ENCODE peak calls at places on chromosomes 2 and 18, in five cellular contexts. E is fibroblast of pulmonary artery, Y is pancreas, S is psoas muscle, A is endodermal cell. K is an unnamed sample.

GRCh38 chr2:145012214-145012670 is 492.3 kb upstream of the ZEB2 start:
- DNase-seq in E (peak; percentile 75), Y (no peak), S (no peak), A (no peak), K (no peak)

GRCh38 chr18:53817976-53818950 is 406.2 kb downstream of the MBD2 start:
- DNase-seq in E (no peak), Y (no peak), S (no peak), A (no peak), K (no peak)

GRCh38 chr18:7789853-7790552 is 222.9 kb downstream of the PTPRM start:
- DNase-seq in E (peak; percentile 64), Y (no peak), S (no peak), A (peak; percentile 83), K (no peak)

GRCh38 chr2:227908266-227909054 is 37.0 kb downstream of the DAW1 start:
- DNase-seq in E (peak; percentile 50), Y (no peak), S (no peak), A (no peak), K (no peak)

GRCh38 chr18:24397694-24398365 is at the start of gene OSBPL1A:
- DNase-seq in E (peak; percentile 94), Y (peak; percentile 96), S (peak; percentile 93), A (peak; percentile 99), K (peak; percentile 80)

GRCh38 chr2:9708683-9709538 is 78.1 kb upstream of the YWHAQ start:
- DNase-seq in E (no peak), Y (no peak), S (no peak), A (no peak), K (no peak)

GRCh38 chr2:230907361-230908093 is 17.5 kb downstream of the GPR55 start:
- DNase-seq in E (no peak), Y (no peak), S (no peak), A (peak; percentile 31), K (no peak)

GRCh38 chr2:207107551-207107950 is 58.2 kb downstream of the KLF7 start:
- DNase-seq in E (no peak), Y (no peak), S (peak; percentile 46), A (no peak), K (no peak)

GRCh38 chr2:46863895-46864294 is 51.7 kb downstream of the MCFD2 start:
- DNase-seq in E (no peak), Y (no peak), S (no peak), A (no peak), K (no peak)

GRCh38 chr2:26970928-26971627 is 641 bp downstream of the MAPRE3 start:
- DNase-seq in E (peak; percentile 46), Y (no peak), S (no peak), A (peak; percentile 76), K (no peak)

GRCh38 chr2:189327879-189328351 is 113.4 kb upstream of the WDR75 start:
- DNase-seq in E (peak; percentile 88), Y (no peak), S (no peak), A (no peak), K (no peak)
- H3K4me3 ChIP-seq in E (no peak overlapping the region), Y (no peak overlapping the region), S (no peak overlapping the region), A (no peak overlapping the region), K (no peak overlapping the region)

GRCh38 chr2:67234443-67234842 is 162.7 kb upstream of the ETAA1 start:
- DNase-seq in E (peak; percentile 69), Y (peak; percentile 38), S (no peak), A (peak; percentile 63), K (no peak)
- TF ChIP-seq CTCF in E (peak; percentile 72), Y (peak; percentile 42), S (no peak), A (peak; percentile 80), K (no peak)

GRCh38 chr2:49033394-49033793 is 120.9 kb downstream of the FSHR start:
- DNase-seq in E (no peak), Y (no peak), S (no peak), A (no peak), K (no peak)
- H3K4me3 ChIP-seq in E (no peak overlapping the region), Y (no peak overlapping the region), S (no peak overlapping the region), A (no peak overlapping the region), K (no peak overlapping the region)

DNA sequence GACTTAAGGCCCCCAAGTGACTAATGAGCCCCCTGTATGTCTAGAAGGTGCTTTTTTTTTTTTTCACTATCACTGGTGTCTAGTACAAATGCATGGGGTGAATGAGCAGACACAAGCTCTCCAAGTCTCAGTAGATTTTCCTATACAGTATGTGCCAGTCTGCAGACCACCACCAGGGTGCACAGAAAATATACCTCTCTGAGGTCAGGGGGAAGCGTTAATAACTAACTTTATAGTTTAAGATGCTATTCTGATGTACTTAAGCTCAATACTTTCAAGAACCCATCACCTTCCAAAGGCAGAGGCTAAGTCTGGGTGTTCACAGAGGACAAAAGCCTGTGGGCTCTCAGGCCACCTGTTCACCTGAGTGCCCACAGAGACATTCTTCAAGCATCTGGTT is 534.8 kb downstream of the TNS1 start:
- DNase-seq in E (no peak), Y (no peak), S (no peak), A (no peak), K (no peak)
- TF ChIP-seq CTCF in E (no peak), Y (no peak), S (no peak), A (peak; percentile 63), K (no peak)

DNA sequence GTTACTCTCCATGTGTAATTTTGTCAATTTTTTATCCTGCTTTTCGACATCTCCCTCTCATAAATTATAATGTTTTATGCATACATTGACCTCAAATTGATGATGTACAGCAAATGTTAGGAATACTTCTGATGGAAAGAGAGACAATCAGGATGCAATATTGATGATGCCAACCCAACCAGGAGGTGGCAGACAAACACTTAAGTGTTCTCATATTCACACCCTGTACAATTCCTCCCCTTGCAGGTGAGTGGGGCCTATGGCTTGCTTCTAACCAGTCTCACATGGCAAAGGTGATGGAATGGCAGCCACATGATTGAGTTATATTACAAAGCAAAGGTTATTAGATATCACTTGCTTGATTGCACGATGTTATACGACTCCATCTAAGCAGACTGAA is 594.3 kb upstream of the REG3G start:
- DNase-seq in E (no peak), Y (peak; percentile 10), S (no peak), A (no peak), K (no peak)
- H3K4me3 ChIP-seq in E (no peak overlapping the region), Y (no peak overlapping the region), S (no peak overlapping the region), A (no peak overlapping the region), K (no peak overlapping the region)

DNA sequence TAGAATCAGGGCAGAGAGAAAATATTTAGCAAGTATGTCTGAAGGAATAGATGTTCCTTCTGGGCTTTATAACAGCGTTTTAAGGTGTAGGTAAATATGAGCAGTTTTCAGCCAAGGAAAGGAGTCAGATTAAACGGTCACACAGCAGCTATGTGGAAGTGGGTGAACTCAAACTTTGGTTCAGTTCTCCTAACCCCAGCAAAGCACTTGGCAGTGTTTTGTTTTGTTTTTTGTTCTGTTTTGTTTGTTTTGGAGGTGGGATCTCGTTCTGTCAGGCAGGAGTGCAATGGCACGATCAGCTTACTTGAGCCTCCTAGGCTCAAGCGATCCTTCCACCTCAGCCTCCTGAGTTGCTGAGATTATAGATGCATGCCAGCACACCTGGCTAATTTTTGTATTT is 24.6 kb downstream of the TANC1 start:
- DNase-seq in E (no peak), Y (no peak), S (no peak), A (no peak), K (no peak)
- TF ChIP-seq CTCF in E (no peak), Y (no peak), S (no peak), A (no peak), K (no peak)

DNA sequence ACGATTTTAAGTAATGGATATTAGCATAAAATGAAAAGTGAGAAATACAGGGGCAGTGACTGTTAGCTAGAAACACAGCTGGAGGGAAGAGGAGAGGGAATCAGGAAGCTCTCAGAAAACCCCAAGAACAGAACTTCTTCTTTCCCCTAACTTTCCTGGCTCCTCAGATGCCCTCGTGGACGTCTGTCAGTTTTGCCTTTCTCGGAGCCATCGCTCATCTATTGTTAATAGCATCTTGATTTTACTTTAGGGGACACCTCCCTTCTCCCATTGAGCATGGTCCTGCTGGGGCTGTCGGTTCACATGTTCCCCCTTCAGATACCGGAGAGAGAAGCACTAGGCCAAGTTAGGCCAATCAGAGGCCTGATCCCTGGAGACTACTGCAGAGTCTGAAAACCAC is 2.3 kb upstream of the PLEK start:
- DNase-seq in E (no peak), Y (no peak), S (no peak), A (no peak), K (no peak)
- H3K4me3 ChIP-seq in E (no peak overlapping the region), Y (no peak overlapping the region), S (no peak overlapping the region), A (no peak overlapping the region), K (no peak overlapping the region)